ENCODE peak calls at places on chromosomes 6 and 20, in seven cellular contexts. A is Panc1, B is psoas muscle, P is astrocyte, H is hepatocyte, D is PC-9, E is left ventricle myocardium inferior. F is an unnamed sample.

GRCh38 chr6:40719671-40720374 is 132.7 kb upstream of the LRFN2 start:
- DNase-seq in A (no peak), B (no peak), P (peak), H (peak), D (no peak), E (no peak), F (no peak)

GRCh38 chr6:37060195-37060559 is 54.7 kb downstream of the FGD2 start:
- DNase-seq in A (no peak), B (no peak), P (no peak), H (no peak), D (no peak), E (no peak), F (no peak)

GRCh38 chr6:64908104-64908503 is 798.9 kb downstream of the EYS start:
- DNase-seq in A (no peak), B (no peak), P (no peak), H (no peak), D (no peak), E (no peak), F (no peak)

GRCh38 chr6:47817749-47818148 is 35.9 kb downstream of the OPN5 start:
- DNase-seq in A (no peak), B (no peak), P (no peak), H (no peak), D (no peak), E (no peak), F (no peak)

GRCh38 chr20:24493181-24493580 is 23.8 kb downstream of the SYNDIG1 start:
- DNase-seq in A (no peak), B (no peak), P (no peak), H (no peak), D (no peak), E (no peak), F (no peak)

GRCh38 chr6:147283460-147283859 is 79.2 kb downstream of the STXBP5 start:
- DNase-seq in A (no peak), B (no peak), P (peak), H (peak), D (no peak), E (no peak), F (no peak)

GRCh38 chr6:84687487-84687886 is 76.9 kb downstream of the TBX18 start:
- DNase-seq in A (no peak), B (no peak), P (peak), H (no peak), D (no peak), E (no peak), F (no peak)

GRCh38 chr20:13102237-13102636 is 93.5 kb downstream of the SPTLC3 start:
- DNase-seq in A (no peak), B (no peak), P (peak), H (no peak), D (no peak), E (no peak), F (no peak)

GRCh38 chr20:57576942-57577550 is 16.1 kb downstream of the PCK1 start:
- DNase-seq in A (no peak), B (no peak), P (no peak), H (no peak), D (no peak), E (no peak), F (no peak)

GRCh38 chr6:9020001-9020400 is 584.7 kb upstream of the SLC35B3 start:
- DNase-seq in A (no peak), B (no peak), P (no peak), H (no peak), D (no peak), E (no peak), F (no peak)

GRCh38 chr6:15368873-15369272 is 123.0 kb downstream of the JARID2 start:
- DNase-seq in A (no peak), B (no peak), P (no peak), H (no peak), D (no peak), E (no peak), F (no peak)

GRCh38 chr6:155174576-155175174 is 89.1 kb upstream of the CLDN20 start:
- DNase-seq in A (peak), B (no peak), P (peak), H (peak), D (peak), E (no peak), F (peak)

GRCh38 chr6:107970255-107970654 is 12.2 kb upstream of the SEC63 start:
- DNase-seq in A (no peak), B (no peak), P (no peak), H (no peak), D (no peak), E (no peak), F (no peak)

GRCh38 chr6:121247386-121247785 is 86.9 kb downstream of the TBC1D32 start:
- DNase-seq in A (no peak), B (no peak), P (peak), H (no peak), D (no peak), E (no peak), F (no peak)

GRCh38 chr20:719068-719467 is 43.5 kb upstream of the SCRT2 start:
- DNase-seq in A (no peak), B (no peak), P (no peak), H (no peak), D (no peak), E (no peak), F (no peak)

GRCh38 chr20:58634818-58635665 is 16.0 kb upstream of the STX16 start:
- DNase-seq in A (no peak), B (no peak), P (no peak), H (peak), D (no peak), E (no peak), F (no peak)

GRCh38 chr6:122476131-122476530 is 4.5 kb upstream of the SERINC1 start:
- DNase-seq in A (peak), B (no peak), P (peak), H (no peak), D (no peak), E (no peak), F (peak)

GRCh38 chr6:84150680-84151079 is 76.8 kb downstream of the CEP162 start:
- DNase-seq in A (no peak), B (no peak), P (peak), H (no peak), D (no peak), E (no peak), F (peak)

GRCh38 chr20:58890454-58891075 is 38.0 kb downstream of the GNAS start:
- DNase-seq in A (no peak), B (peak), P (peak), H (no peak), D (peak), E (peak), F (peak)

GRCh38 chr20:57006411-57007170 is 259.9 kb downstream of the BMP7 start:
- DNase-seq in A (no peak), B (no peak), P (peak), H (no peak), D (no peak), E (no peak), F (peak)

GRCh38 chr20:34984756-34985261 is 29.1 kb downstream of the MYH7B start:
- DNase-seq in A (no peak), B (peak), P (no peak), H (no peak), D (peak), E (peak), F (peak)

GRCh38 chr6:154613137-154613676 is 102.7 kb upstream of the CNKSR3 start:
- DNase-seq in A (no peak), B (no peak), P (peak), H (peak), D (peak), E (no peak), F (peak)

GRCh38 chr6:42028234-42029061 is 21.9 kb upstream of the TAF8 start:
- DNase-seq in A (no peak), B (no peak), P (peak), H (peak), D (no peak), E (no peak), F (no peak)

GRCh38 chr6:156589281-156589680 is 187.9 kb upstream of the ARID1B start:
- DNase-seq in A (no peak), B (no peak), P (peak), H (no peak), D (no peak), E (no peak), F (no peak)

GRCh38 chr20:9203081-9203447 is 134.2 kb downstream of the PLCB4 start:
- DNase-seq in A (no peak), B (no peak), P (no peak), H (no peak), D (no peak), E (no peak), F (no peak)

GRCh38 chr6:148518371-148519156 is 175.9 kb downstream of the SASH1 start:
- DNase-seq in A (no peak), B (peak), P (no peak), H (no peak), D (no peak), E (peak), F (no peak)

GRCh38 chr20:10674684-10675455 is 1.1 kb upstream of the JAG1 start:
- DNase-seq in A (no peak), B (peak), P (no peak), H (peak), D (peak), E (peak), F (peak)

GRCh38 chr6:78487401-78487800 is 379.9 kb upstream of the IRAK1BP1 start:
- DNase-seq in A (no peak), B (no peak), P (peak), H (no peak), D (no peak), E (no peak), F (no peak)

GRCh38 chr6:25494469-25494868 is 157.5 kb upstream of the SCGN start:
- DNase-seq in A (no peak), B (no peak), P (no peak), H (no peak), D (no peak), E (no peak), F (no peak)

DNA sequence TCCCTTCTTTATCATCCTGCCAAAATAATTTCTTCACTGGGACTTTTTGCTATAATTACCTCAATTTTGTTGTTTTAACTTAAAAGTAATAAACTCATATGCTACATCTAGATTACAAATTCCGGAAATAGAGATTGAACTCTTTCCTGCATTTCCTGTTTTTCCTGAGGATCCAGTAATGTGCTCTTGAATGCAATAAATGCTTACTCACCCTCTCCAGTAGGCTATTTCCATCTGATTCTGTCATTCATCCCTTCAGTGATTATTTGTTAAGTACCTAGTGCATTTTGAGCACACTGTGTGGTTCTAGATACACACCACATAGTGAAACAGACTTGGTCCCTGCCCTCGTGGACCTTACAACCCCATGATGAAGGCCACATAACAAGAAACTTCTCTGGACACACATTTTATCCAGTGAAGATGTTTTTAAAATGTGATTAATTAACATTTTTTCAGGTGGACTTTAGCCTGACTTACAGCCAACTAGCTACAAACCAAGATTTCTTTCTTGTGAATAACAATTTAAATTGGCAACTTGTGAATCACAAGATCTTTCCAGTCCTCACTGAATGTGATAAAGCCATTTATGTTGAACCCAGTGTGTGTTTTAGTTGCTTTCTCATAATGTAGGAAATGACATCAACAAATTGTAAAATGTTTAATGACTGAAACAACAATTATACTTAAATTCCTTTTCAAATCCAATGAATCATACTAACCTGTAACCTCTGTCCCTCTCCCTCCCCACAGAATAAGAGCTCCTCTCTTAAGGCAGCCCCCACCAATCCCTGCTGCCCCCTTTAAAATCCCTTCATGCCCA is 272.3 kb downstream of the KHDC1L start:
- DNase-seq in A (no peak), B (no peak), P (peak), H (no peak), D (no peak), E (no peak), F (peak)
- H3K27ac ChIP-seq in A (no peak), B (peak), P (peak), H (peak), D (peak), E (no peak), F (no peak)

GRCh38 chr6:44022671-44023352 is 104.4 kb downstream of the MRPL14 start:
- DNase-seq in A (no peak), B (no peak), P (no peak), H (no peak), D (no peak), E (no peak), F (no peak)

GRCh38 chr6:44021628-44022295 is 105.5 kb downstream of the MRPL14 start:
- DNase-seq in A (no peak), B (no peak), P (no peak), H (no peak), D (no peak), E (no peak), F (no peak)

GRCh38 chr6:44022296-44022661 is 105.0 kb downstream of the MRPL14 start:
- DNase-seq in A (no peak), B (no peak), P (peak), H (no peak), D (no peak), E (no peak), F (no peak)

GRCh38 chr6:44020664-44021425 is 106.4 kb downstream of the MRPL14 start:
- DNase-seq in A (no peak), B (no peak), P (no peak), H (no peak), D (no peak), E (no peak), F (no peak)

DNA sequence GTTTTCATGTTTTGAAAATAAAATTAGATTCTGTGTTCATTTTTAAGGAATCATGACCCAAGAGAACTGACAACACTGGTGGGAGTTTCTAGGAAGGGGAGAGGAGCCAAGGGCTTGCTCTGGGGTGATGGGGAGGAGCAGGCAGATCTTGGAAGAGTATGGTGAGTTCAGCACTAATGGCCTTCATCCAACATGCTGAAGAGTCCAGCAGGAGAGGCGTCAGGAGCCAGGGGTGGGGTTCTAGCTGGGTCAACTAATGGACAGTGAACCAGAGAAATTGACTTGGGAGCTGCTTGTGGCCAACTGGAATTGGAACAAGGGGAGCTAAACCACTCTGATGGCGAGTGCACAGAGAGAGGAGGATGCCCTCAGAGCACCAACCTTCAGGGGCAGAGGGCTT is 107.1 kb downstream of the MRPL14 start:
- DNase-seq in A (no peak), B (no peak), P (no peak), H (no peak), D (no peak), E (peak), F (no peak)
- TF ChIP-seq CTCF in A (no peak), B (no peak), P (no peak), H (no peak), D (no peak), E (no peak), F (no peak)

GRCh38 chr20:36607586-36608387 is 2.2 kb downstream of the RAB5IF start:
- DNase-seq in A (no peak), B (no peak), P (no peak), H (peak), D (peak), E (no peak), F (peak)

GRCh38 chr20:36601546-36601945 is 4.0 kb upstream of the RAB5IF start:
- DNase-seq in A (no peak), B (no peak), P (no peak), H (no peak), D (no peak), E (no peak), F (no peak)

GRCh38 chr20:36604952-36605308 is 649 bp upstream of the RAB5IF start:
- DNase-seq in A (no peak), B (peak), P (no peak), H (no peak), D (peak), E (peak), F (peak)

GRCh38 chr20:36606171-36607116 is 865 bp downstream of the RAB5IF start:
- DNase-seq in A (no peak), B (peak), P (no peak), H (peak), D (peak), E (no peak), F (peak)

GRCh38 chr20:36605309-36606170 is at the start of gene RAB5IF:
- DNase-seq in A (peak), B (peak), P (peak), H (peak), D (peak), E (peak), F (peak)
- H3K27ac ChIP-seq in A (peak), B (peak), P (peak), H (peak), D (peak), E (peak), F (peak)

GRCh38 chr6:39367661-39368060 is 45.2 kb upstream of the KCNK16 start:
- DNase-seq in A (no peak), B (no peak), P (no peak), H (no peak), D (no peak), E (no peak), F (no peak)

GRCh38 chr6:39375405-39375804 is 52.9 kb upstream of the KCNK16 start:
- DNase-seq in A (no peak), B (no peak), P (no peak), H (no peak), D (no peak), E (no peak), F (no peak)

GRCh38 chr6:39366875-39367618 is 44.5 kb upstream of the KCNK16 start:
- DNase-seq in A (no peak), B (no peak), P (no peak), H (no peak), D (no peak), E (no peak), F (no peak)

GRCh38 chr6:39365281-39366074 is 43.0 kb upstream of the KCNK16 start:
- DNase-seq in A (no peak), B (no peak), P (peak), H (no peak), D (no peak), E (no peak), F (peak)

DNA sequence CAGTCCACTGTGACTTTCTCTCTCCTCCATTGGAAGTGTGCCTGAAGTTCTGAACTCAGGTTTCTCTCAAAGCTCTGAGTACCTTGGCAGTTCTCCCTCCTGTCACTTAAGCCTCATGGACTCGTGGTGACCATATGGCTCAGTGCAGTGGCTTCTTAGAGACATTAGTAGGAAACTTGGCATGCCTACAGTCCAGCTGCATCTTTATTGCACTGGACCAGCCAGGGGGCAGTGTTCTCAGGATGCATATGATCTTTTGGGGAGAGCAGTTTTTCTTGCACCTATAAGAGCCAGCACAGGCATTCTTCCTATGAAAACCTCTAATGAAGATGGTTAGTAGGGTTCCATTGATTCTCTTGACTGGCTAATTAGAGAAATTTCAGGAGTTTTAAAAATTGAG is 47.5 kb upstream of the KCNK16 start:
- DNase-seq in A (no peak), B (no peak), P (no peak), H (no peak), D (no peak), E (no peak), F (no peak)
- TF ChIP-seq CTCF in A (peak), B (no peak), P (no peak), H (peak), D (peak), E (peak), F (no peak)

GRCh38 chr6:116277124-116277523 is 2.6 kb downstream of the TSPYL1 start:
- DNase-seq in A (no peak), B (no peak), P (no peak), H (no peak), D (no peak), E (no peak), F (no peak)
- H3K27ac ChIP-seq in A (peak), B (peak), P (no peak), H (no peak), D (no peak), E (peak), F (no peak)

F was measured in RWPE1.